ENCODE peak calls at places on chromosomes 11 and 22, in five cellular contexts. L, Y, R, U and Z are unnamed samples.

GRCh38 chr22:22111267-22111751 is 128.7 kb upstream of the TOP3B start:
- DNase-seq in L (no peak), Y (no peak), R (no peak), U (peak), Z (no peak)

GRCh38 chr11:592918-593317 is 16.6 kb downstream of the PHRF1 start:
- DNase-seq in L (no peak), Y (no peak), R (no peak), U (no peak), Z (no peak)

GRCh38 chr11:126468102-126468521 is 112.6 kb downstream of the ST3GAL4 start:
- DNase-seq in L (no peak), Y (no peak), R (no peak), U (no peak), Z (no peak)

GRCh38 chr11:62108017-62108750 is 15.6 kb upstream of the INCENP start:
- DNase-seq in L (peak), Y (peak), R (peak), U (peak), Z (peak)

GRCh38 chr11:46537121-46537520 is 56.7 kb downstream of the AMBRA1 start:
- DNase-seq in L (no peak), Y (no peak), R (no peak), U (no peak), Z (no peak)

GRCh38 chr11:12316432-12316831 is 60.9 kb upstream of the PARVA start:
- DNase-seq in L (no peak), Y (no peak), R (no peak), U (no peak), Z (no peak)

GRCh38 chr11:116955949-116956348 is 118.5 kb upstream of the APOA1 start:
- DNase-seq in L (no peak), Y (no peak), R (no peak), U (no peak), Z (no peak)

GRCh38 chr11:66600219-66600923 is 7.4 kb downstream of the CCS start:
- DNase-seq in L (no peak), Y (no peak), R (no peak), U (no peak), Z (no peak)

GRCh38 chr11:119236490-119236889 is 30.4 kb downstream of the CBL start:
- DNase-seq in L (no peak), Y (no peak), R (no peak), U (no peak), Z (no peak)

GRCh38 chr22:46446799-46447198 is 90.6 kb downstream of the CELSR1 start:
- DNase-seq in L (no peak), Y (no peak), R (peak), U (no peak), Z (peak)

GRCh38 chr11:26593686-26594085 is 21.6 kb upstream of the MUC15 start:
- DNase-seq in L (no peak), Y (no peak), R (no peak), U (no peak), Z (no peak)

GRCh38 chr11:72812968-72813739 is 1.1 kb upstream of the ATG16L2 start:
- DNase-seq in L (no peak), Y (peak), R (peak), U (peak), Z (peak)

GRCh38 chr11:34601085-34601444 is 19.8 kb upstream of the EHF start:
- DNase-seq in L (no peak), Y (no peak), R (no peak), U (no peak), Z (no peak)

GRCh38 chr22:46641829-46642266 is 21.7 kb downstream of the GRAMD4 start:
- DNase-seq in L (no peak), Y (no peak), R (no peak), U (no peak), Z (no peak)

GRCh38 chr11:65504671-65505433 is 6.0 kb downstream of the MALAT1 start:
- DNase-seq in L (no peak), Y (no peak), R (no peak), U (no peak), Z (no peak)

GRCh38 chr11:67120881-67121710 is 2.0 kb downstream of the KDM2A start:
- DNase-seq in L (no peak), Y (no peak), R (no peak), U (peak), Z (no peak)

GRCh38 chr22:41845380-41846267 is 12.7 kb downstream of the SREBF2 start:
- DNase-seq in L (no peak), Y (no peak), R (no peak), U (peak), Z (no peak)

GRCh38 chr11:714436-714835 is 8.4 kb downstream of the EPS8L2 start:
- DNase-seq in L (no peak), Y (no peak), R (no peak), U (no peak), Z (no peak)

GRCh38 chr11:66981976-66982578 is 7.0 kb downstream of the C11orf86 start:
- DNase-seq in L (peak), Y (no peak), R (no peak), U (no peak), Z (peak)

GRCh38 chr22:37910863-37911262 is 4.8 kb downstream of the MICALL1 start:
- DNase-seq in L (no peak), Y (no peak), R (no peak), U (no peak), Z (no peak)

GRCh38 chr22:24506802-24507438 is 11.8 kb downstream of the UPB1 start:
- DNase-seq in L (no peak), Y (no peak), R (no peak), U (no peak), Z (no peak)

GRCh38 chr22:25068701-25069100 is 116.2 kb downstream of the KIAA1671 start:
- DNase-seq in L (no peak), Y (no peak), R (no peak), U (no peak), Z (peak)

GRCh38 chr11:118166641-118167040 is 9.8 kb downstream of the SCN2B start:
- DNase-seq in L (no peak), Y (no peak), R (no peak), U (no peak), Z (no peak)

GRCh38 chr11:129249351-129249750 is 57.2 kb upstream of the ARHGAP32 start:
- DNase-seq in L (peak), Y (no peak), R (no peak), U (no peak), Z (no peak)